ENCODE peak calls at places on chromosomes 11 and 22, in eight cellular contexts. J, P, T, F, W, O, Q and X are unnamed samples.

GRCh38 chr22:39808087-39808486 is 85.5 kb downstream of the ENTHD1 start:
- DNase-seq in P (no peak), F (peak; percentile 31), T (no peak), O (peak; percentile 32), W (peak; percentile 13), Q (no peak), J (no peak), X (peak; percentile 14)

GRCh38 chr11:80960331-80961095 is 1519.7 kb upstream of the TENM4 start:
- DNase-seq in T (no peak), Q (no peak), J (no peak), W (peak; percentile 13), F (no peak), P (no peak), O (no peak), X (no peak)

GRCh38 chr11:75771646-75772410 is 3.2 kb downstream of the DGAT2 start:
- DNase-seq in J (peak; percentile 44), W (peak; percentile 44), O (peak; percentile 56), Q (no peak), F (peak; percentile 96), T (peak; percentile 74), P (no peak), X (peak; percentile 79)

GRCh38 chr11:1052133-1053011 is 15.9 kb upstream of the MUC6 start:
- DNase-seq in J (peak; percentile 35), P (no peak), F (no peak), T (peak; percentile 70), O (no peak), Q (peak; percentile 13), W (no peak), X (no peak)

GRCh38 chr11:129894281-129895125 is 875 bp downstream of the NFRKB start:
- DNase-seq in W (peak; percentile 10), J (no peak), F (peak; percentile 11), O (peak; percentile 26), T (no peak), P (no peak), Q (no peak), X (peak; percentile 13)

GRCh38 chr11:26950260-26950719 is 43.6 kb upstream of the FIBIN start:
- DNase-seq in P (no peak), O (peak; percentile 73), F (peak; percentile 83), Q (no peak), J (peak; percentile 40), T (no peak), W (no peak), X (peak; percentile 83)

GRCh38 chr11:100684101-100685065 is 2.7 kb upstream of the ARHGAP42 start:
- DNase-seq in W (peak; percentile 62), O (no peak), P (no peak), Q (no peak), F (no peak), J (no peak), T (no peak), X (no peak)

GRCh38 chr11:61369372-61370348 is 7.5 kb downstream of the TMEM138 start:
- DNase-seq in P (no peak), O (peak; percentile 48), W (peak; percentile 35), T (no peak), Q (no peak), F (peak; percentile 99), J (peak; percentile 78), X (peak; percentile 96)

GRCh38 chr11:85875505-85875904 is 20.3 kb downstream of the CCDC83 start:
- DNase-seq in T (no peak), P (no peak), Q (no peak), O (peak; percentile 69), J (no peak), W (peak; percentile 55), F (peak; percentile 72), X (peak; percentile 67)

GRCh38 chr11:120517390-120518315 is 6.1 kb downstream of the GRIK4 start:
- DNase-seq in J (no peak), T (no peak), W (no peak), O (peak; percentile 69), F (no peak), P (no peak), Q (no peak), X (no peak)